ENCODE peak calls at places on chromosomes 6 and 20, in five cellular contexts. N is IMR-90, Y is right cardiac atrium, K is HepG2, B is right lobe of liver. T is an unnamed sample. For H3K9me3, the result is how much of the 10 kb centered on the place peaks cover.

GRCh38 chr6:16337280-16337975 is 99.0 kb downstream of the GMPR start:
- DNase-seq in N (peak), Y (peak), K (no peak), B (peak), T (peak)

GRCh38 chr6:134911532-134911931 is 38.4 kb downstream of the ALDH8A1 start:
- DNase-seq in N (peak), Y (no peak), K (no peak), B (no peak), T (no peak)

GRCh38 chr6:163190786-163191185 is 223.7 kb upstream of the QKI start:
- DNase-seq in N (no peak), Y (no peak), K (no peak), B (no peak), T (no peak)

GRCh38 chr6:96478695-96479094 is 42.9 kb upstream of the UFL1 start:
- DNase-seq in N (no peak), Y (no peak), K (no peak), B (no peak), T (no peak)

GRCh38 chr6:106883808-106884262 is 90.7 kb downstream of the CD24 start:
- DNase-seq in N (no peak), Y (no peak), K (peak), B (no peak), T (no peak)

GRCh38 chr20:46027245-46027853 is 1.7 kb upstream of the SLC12A5 start:
- DNase-seq in N (peak), Y (no peak), K (peak), B (no peak), T (no peak)

GRCh38 chr6:32255212-32256153 is 31.6 kb upstream of the NOTCH4 start:
- DNase-seq in N (peak), Y (peak), K (peak), B (no peak), T (peak)

GRCh38 chr20:10806539-10806938 is 132.7 kb upstream of the JAG1 start:
- DNase-seq in N (no peak), Y (peak), K (no peak), B (no peak), T (no peak)

GRCh38 chr20:10855031-10855430 is 181.2 kb upstream of the JAG1 start:
- DNase-seq in N (no peak), Y (no peak), K (no peak), B (no peak), T (no peak)

GRCh38 chr20:46252352-46253091 is 55.8 kb downstream of the CDH22 start:
- DNase-seq in N (no peak), Y (no peak), K (no peak), B (no peak), T (no peak)

GRCh38 chr6:91337967-91338366 is 751.1 kb upstream of the MAP3K7 start:
- DNase-seq in N (no peak), Y (no peak), K (no peak), B (no peak), T (no peak)

DNA sequence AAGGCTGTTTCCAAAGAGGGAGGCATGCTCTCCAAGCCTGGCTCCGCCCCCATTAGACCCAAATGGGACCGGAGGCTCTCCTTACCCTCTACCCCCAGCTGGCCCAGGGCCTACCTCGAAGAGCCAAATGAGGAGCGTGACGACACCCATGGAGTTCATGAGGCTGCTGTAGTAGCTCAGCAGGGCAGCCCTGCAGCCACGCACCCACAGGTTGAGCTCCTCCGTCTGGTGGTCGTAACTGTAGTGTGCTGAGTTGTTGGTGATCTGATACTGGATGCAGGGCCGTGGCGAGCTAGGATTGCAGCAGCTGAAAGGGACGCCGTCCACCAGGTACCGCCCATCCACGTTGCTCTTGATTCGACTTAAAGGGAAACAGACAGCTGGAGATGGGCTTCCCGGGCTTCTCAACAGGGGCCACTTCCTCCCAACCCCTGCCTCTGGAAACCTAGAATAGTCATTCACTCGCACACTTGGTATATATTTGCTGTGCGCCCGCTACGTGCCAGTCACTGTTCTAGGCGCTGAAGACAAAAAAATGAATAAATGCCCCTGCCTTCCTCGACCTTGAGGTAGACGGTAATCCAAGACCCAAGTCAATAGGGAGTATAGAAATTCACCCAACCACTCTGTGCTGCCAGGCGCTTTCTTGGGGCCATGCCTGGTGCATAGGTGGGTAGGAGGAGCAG is 18.0 kb downstream of the PRPH2 start:
- DNase-seq in N (no peak), Y (peak), K (peak), B (no peak), T (peak)
- H3K4me3 ChIP-seq in N (no peak), Y (peak), K (peak), B (no peak), T (peak)

GRCh38 chr6:148682252-148682651 is 64.6 kb upstream of the UST start:
- DNase-seq in N (no peak), Y (no peak), K (no peak), B (no peak), T (no peak)
- H3K27ac ChIP-seq in N (no peak), Y (no peak), K (no peak), B (no peak), T (no peak)

GRCh38 chr20:49283176-49283702 is 5.4 kb upstream of the ZNFX1 start:
- DNase-seq in N (no peak), Y (no peak), K (no peak), B (no peak), T (no peak)

GRCh38 chr20:49282584-49283171 is 4.8 kb upstream of the ZNFX1 start:
- DNase-seq in N (no peak), Y (no peak), K (no peak), B (no peak), T (no peak)

GRCh38 chr20:49280463-49281058 is 2.7 kb upstream of the ZNFX1 start:
- DNase-seq in N (no peak), Y (no peak), K (no peak), B (no peak), T (no peak)

GRCh38 chr20:49281059-49281912 is 3.4 kb upstream of the ZNFX1 start:
- DNase-seq in N (no peak), Y (no peak), K (peak), B (no peak), T (no peak)

DNA sequence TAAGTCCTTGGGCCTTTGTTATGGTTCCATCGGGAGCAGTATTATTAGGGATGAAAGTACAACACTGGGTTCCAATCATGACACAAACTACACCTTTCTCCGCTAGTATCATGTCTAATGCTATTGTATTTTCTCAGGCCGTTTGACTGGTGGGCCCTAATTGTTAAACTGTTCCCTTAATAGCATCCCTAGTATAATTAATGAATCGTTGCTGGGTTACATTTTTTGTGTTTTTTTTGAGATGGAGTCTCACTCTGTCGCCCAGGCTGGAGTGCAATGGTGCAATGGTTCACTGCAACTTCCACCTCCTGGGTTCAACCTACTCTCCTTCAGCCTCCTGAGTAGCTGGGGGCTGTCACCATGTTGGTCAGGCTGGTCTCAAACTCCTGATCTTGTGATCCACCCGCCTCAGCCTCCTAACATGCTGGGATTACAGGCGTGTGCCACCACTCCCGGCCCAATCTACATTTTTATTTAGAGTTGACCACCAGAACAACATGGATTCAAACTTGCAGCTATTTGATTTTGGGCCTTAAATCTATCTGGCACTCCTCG is 4.1 kb upstream of the ZNFX1 start:
- DNase-seq in N (no peak), Y (no peak), K (no peak), B (no peak), T (no peak)
- H3K9me3 ChIP-seq in N (under half), Y (under half), K (under half), B (under half), T (under half)

DNA sequence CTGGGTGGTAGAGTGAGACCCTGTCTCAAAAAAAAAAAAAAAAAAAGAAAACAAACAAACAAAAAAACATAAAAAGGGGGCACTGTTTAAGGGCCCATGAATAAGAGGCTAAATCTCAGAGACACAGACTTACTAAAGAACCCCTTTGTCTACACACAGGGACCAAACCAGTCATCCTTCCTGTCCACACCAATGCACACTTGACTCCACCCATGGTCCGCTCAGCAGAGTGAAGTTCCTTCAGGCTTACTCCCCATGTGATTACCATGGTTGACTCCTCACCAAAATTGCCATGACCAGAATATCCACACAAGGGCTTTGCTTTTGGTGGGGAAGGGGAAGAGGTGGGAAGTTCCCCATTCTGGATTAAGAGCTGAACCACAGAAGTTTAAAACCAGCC is 19.4 kb upstream of the REPS1 start:
- DNase-seq in N (no peak), Y (no peak), K (no peak), B (no peak), T (no peak)
- H3K4me3 ChIP-seq in N (no peak), Y (no peak), K (no peak), B (no peak), T (no peak)

DNA sequence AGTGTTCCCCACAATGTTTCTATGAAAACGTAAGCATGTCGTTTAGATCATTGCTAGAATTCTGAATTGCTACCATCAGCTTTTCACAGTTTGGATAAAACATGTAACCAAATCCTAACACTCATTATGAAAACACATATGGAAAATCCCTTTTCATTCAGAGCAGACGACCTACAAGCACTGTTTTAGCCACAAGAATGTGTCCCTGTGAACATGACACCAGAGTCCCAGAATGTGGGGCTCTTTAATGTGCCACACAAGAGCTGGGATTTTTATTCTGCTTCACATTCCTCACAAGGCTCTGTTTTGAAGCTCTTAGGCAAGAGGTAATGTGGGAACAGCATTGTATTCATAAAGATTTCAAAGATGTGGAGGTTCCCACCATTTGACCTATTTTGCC is 141.1 kb upstream of the CITED2 start:
- DNase-seq in N (peak), Y (no peak), K (peak), B (no peak), T (no peak)
- H3K27ac ChIP-seq in N (no peak), Y (no peak), K (no peak), B (no peak), T (no peak)

DNA sequence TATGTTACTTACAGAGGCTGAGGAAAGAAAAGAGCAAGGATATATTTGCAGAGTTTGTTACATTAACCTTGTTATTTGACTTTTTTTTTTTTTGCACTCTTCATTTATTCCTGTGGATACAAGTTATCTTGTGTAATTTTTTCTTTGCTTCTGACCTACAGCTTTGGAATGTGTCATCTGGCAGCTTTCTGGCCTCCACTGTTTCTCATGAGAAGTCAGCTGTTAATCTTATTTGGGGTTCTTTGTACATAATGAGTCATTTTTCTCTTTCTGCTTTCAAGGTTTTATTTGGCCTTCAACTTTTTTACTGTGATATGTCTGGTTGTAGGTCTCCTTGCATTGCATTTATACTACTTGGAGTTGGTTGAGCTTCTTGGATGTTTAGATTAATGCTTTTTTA is 333.4 kb downstream of the SMOC2 start:
- DNase-seq in N (no peak), Y (no peak), K (no peak), B (no peak), T (no peak)
- H3K9me3 ChIP-seq in N (under half), Y (under half), K (under half), B (under half), T (under half)

GRCh38 chr6:109893606-109894005 is 84.5 kb upstream of the GPR6 start:
- DNase-seq in N (no peak), Y (no peak), K (no peak), B (no peak), T (no peak)

GRCh38 chr6:109896333-109896732 is 81.8 kb upstream of the GPR6 start:
- DNase-seq in N (peak), Y (no peak), K (no peak), B (no peak), T (no peak)

GRCh38 chr6:109894181-109894580 is 83.9 kb upstream of the GPR6 start:
- DNase-seq in N (no peak), Y (no peak), K (no peak), B (no peak), T (no peak)

GRCh38 chr6:109891924-109892323 is 86.2 kb upstream of the GPR6 start:
- DNase-seq in N (no peak), Y (no peak), K (no peak), B (no peak), T (no peak)

GRCh38 chr6:109892451-109893435 is 85.4 kb upstream of the GPR6 start:
- DNase-seq in N (no peak), Y (no peak), K (no peak), B (no peak), T (no peak)
- H3K4me3 ChIP-seq in N (no peak), Y (no peak), K (no peak), B (no peak), T (no peak)

DNA sequence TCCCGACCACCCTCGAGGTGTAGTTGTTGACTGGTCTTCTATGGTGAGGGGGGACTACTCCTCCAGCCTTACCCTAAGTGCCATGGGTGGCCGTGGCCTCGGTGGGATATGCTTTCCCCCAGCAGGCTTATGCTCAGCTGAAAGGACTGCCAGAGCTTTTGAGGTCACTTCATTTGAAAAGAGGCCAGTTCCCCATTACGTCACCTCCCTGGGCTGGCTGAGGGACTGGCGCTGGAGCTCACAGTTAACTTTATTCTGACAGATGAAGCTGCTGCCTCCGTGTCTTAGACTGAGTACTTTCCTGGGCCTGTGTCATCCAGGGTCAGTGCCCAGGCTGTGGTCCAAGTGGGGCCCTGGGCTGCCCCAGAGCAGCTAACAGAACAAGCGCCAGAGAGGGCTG is 42.8 kb upstream of the PCMTD2 start:
- DNase-seq in N (peak), Y (peak), K (no peak), B (no peak), T (peak)
- H3K27ac ChIP-seq in N (peak), Y (peak), K (no peak), B (no peak), T (peak)

GRCh38 chr6:168420706-168421105 is 20.3 kb upstream of the SMOC2 start:
- DNase-seq in N (no peak), Y (no peak), K (no peak), B (no peak), T (no peak)
- H3K9me3 ChIP-seq in N (under half), Y (under half), K (under half), B (under half), T (under half)

DNA sequence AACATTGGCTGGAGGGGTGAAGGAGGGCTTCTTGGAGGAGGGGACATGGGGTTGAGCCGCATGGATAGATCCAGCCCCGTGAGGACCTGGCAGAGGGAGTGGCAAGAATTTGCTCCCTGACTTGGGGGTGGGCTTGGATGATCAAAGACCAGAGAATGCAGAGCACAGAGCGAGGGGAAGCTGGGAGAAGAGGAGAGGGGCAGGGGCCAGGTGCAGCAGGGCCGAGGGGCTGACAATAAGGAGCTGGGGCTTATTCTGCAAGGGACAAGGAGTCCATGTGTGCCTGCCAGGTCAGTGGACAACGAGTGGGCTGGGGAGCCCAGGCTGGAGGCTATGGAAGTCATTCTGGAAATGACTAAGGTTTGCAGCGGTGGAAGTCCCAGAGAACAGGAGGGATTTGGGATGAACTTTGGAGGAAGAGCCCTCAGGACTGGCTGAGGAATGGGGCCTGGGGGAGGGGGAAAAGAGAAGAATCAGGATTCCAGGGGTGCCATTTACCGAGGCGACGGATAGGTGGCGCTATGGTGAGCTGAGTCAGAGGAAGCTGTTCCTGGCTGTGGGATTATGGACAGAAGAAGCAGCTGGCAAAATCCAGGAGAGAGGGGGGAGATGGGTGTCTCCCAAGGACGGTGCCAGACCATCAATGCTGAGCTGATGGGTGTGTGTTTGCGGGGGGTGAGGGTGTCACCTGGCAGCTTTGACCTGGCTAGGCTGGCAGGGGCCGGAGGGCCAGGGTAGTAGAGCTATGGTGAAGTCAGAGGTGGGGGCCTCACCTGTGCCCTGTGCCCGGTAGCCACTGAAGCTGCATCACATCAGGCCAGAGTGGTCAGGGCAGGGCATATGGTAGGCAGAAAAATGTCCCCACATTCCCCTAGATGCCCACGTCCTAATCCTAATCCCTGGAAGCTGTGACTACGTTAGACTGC is 7.8 kb downstream of the KCNG1 start:
- DNase-seq in N (peak), Y (peak), K (peak), B (no peak), T (no peak)
- H3K4me3 ChIP-seq in N (no peak), Y (no peak), K (no peak), B (no peak), T (no peak)

T was measured in psoas muscle.